ENCODE peak calls at places on chromosomes 16 and 17, in eight cellular contexts. One of them, this sample, is unnamed. For H3K4me1, the result is how much of the 10 kb centered on the place peaks cover.

GRCh38 chr17:59761385-59762021 is 54.0 kb downstream of the VMP1 start:
- DNase-seq in sigmoid colon: no peak
- DNase-seq in stomach: no peak
- DNase-seq in lower lobe of right lung: no peak
- DNase-seq in adipocyte: peak
- DNase-seq in pancreas: no peak
- DNase-seq in GM23248: peak
- DNase-seq in neuronal stem cell: peak
- DNase-seq in this sample: no peak

GRCh38 chr17:7486181-7486580 is 2.0 kb downstream of the POLR2A start:
- DNase-seq in sigmoid colon: no peak
- DNase-seq in GM23248: peak
- DNase-seq in neuronal stem cell: no peak
- DNase-seq in lower lobe of right lung: no peak
- DNase-seq in stomach: no peak
- DNase-seq in pancreas: no peak
- DNase-seq in adipocyte: peak
- DNase-seq in this sample: no peak

GRCh38 chr16:67115649-67116048 is 5.9 kb downstream of the PHAF1 start:
- DNase-seq in stomach: no peak
- DNase-seq in pancreas: no peak
- DNase-seq in sigmoid colon: peak
- DNase-seq in adipocyte: peak
- DNase-seq in neuronal stem cell: no peak
- DNase-seq in GM23248: peak
- DNase-seq in lower lobe of right lung: no peak
- DNase-seq in this sample: no peak

GRCh38 chr17:7835818-7836595 is 2.0 kb downstream of the KDM6B start:
- DNase-seq in adipocyte: peak
- DNase-seq in GM23248: peak
- DNase-seq in pancreas: peak
- DNase-seq in stomach: peak
- DNase-seq in lower lobe of right lung: peak
- DNase-seq in neuronal stem cell: no peak
- DNase-seq in sigmoid colon: peak
- DNase-seq in this sample: peak

GRCh38 chr16:31868701-31869167 is 4.9 kb upstream of the ZNF267 start:
- DNase-seq in lower lobe of right lung: peak
- DNase-seq in sigmoid colon: peak
- DNase-seq in neuronal stem cell: peak
- DNase-seq in pancreas: peak
- DNase-seq in GM23248: peak
- DNase-seq in adipocyte: peak
- DNase-seq in stomach: peak
- DNase-seq in this sample: peak

GRCh38 chr17:43611230-43611969 is 50.3 kb downstream of the MEOX1 start:
- DNase-seq in sigmoid colon: no peak
- DNase-seq in stomach: no peak
- DNase-seq in neuronal stem cell: no peak
- DNase-seq in GM23248: no peak
- DNase-seq in lower lobe of right lung: no peak
- DNase-seq in pancreas: no peak
- DNase-seq in adipocyte: no peak
- DNase-seq in this sample: no peak

GRCh38 chr16:67874147-67874771 is 1.4 kb downstream of the EDC4 start:
- DNase-seq in lower lobe of right lung: no peak
- DNase-seq in adipocyte: no peak
- DNase-seq in sigmoid colon: no peak
- DNase-seq in GM23248: peak
- DNase-seq in neuronal stem cell: no peak
- DNase-seq in pancreas: no peak
- DNase-seq in stomach: no peak
- DNase-seq in this sample: no peak

GRCh38 chr16:19330801-19331484 is 45.4 kb downstream of the CLEC19A start:
- DNase-seq in lower lobe of right lung: no peak
- DNase-seq in neuronal stem cell: no peak
- DNase-seq in sigmoid colon: no peak
- DNase-seq in GM23248: peak
- DNase-seq in adipocyte: peak
- DNase-seq in stomach: peak
- DNase-seq in pancreas: no peak
- DNase-seq in this sample: peak

GRCh38 chr16:24652803-24653202 is 76.6 kb upstream of the TNRC6A start:
- DNase-seq in adipocyte: peak
- DNase-seq in GM23248: no peak
- DNase-seq in pancreas: no peak
- DNase-seq in sigmoid colon: no peak
- DNase-seq in lower lobe of right lung: no peak
- DNase-seq in stomach: no peak
- DNase-seq in neuronal stem cell: no peak
- DNase-seq in this sample: no peak

GRCh38 chr17:1762233-1762905 is 509 bp downstream of the SERPINF1 start:
- DNase-seq in pancreas: peak
- DNase-seq in GM23248: peak
- DNase-seq in adipocyte: peak
- DNase-seq in stomach: no peak
- DNase-seq in sigmoid colon: peak
- DNase-seq in neuronal stem cell: no peak
- DNase-seq in lower lobe of right lung: no peak
- DNase-seq in this sample: no peak

GRCh38 chr17:39921323-39921722 is 2.9 kb upstream of the GSDMB start:
- DNase-seq in sigmoid colon: no peak
- DNase-seq in pancreas: no peak
- DNase-seq in GM23248: no peak
- DNase-seq in stomach: no peak
- DNase-seq in neuronal stem cell: no peak
- DNase-seq in adipocyte: no peak
- DNase-seq in lower lobe of right lung: no peak
- DNase-seq in this sample: no peak

DNA sequence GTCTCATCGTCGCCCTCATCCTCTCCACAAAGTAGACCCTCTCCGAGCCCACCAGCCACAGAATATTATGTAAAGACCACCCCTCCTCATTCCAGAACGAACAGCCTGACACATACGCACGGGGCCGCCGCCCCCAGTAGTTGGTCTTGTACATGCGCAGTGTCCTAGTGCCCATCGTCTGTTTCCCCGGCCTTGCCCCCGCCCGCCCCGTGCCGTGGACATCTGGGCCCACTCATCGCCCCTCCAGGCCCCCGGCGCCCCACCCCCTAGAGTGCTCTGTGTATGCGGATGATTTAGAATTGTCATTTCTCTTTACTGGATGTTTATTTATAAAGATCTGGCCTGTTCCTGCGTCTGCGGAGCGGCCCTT is 475 bp upstream of the AMDHD2 start:
- DNase-seq in sigmoid colon: peak
- DNase-seq in lower lobe of right lung: no peak
- DNase-seq in pancreas: peak
- DNase-seq in GM23248: no peak
- DNase-seq in adipocyte: no peak
- DNase-seq in stomach: no peak
- DNase-seq in neuronal stem cell: no peak
- DNase-seq in this sample: no peak
- H3K4me1 ChIP-seq in sigmoid colon: half or more
- H3K4me1 ChIP-seq in lower lobe of right lung: half or more
- H3K4me1 ChIP-seq in pancreas: under half
- H3K4me1 ChIP-seq in GM23248: under half
- H3K4me1 ChIP-seq in adipocyte: half or more
- H3K4me1 ChIP-seq in stomach: half or more
- H3K4me1 ChIP-seq in neuronal stem cell: under half
- H3K4me1 ChIP-seq in this sample: half or more

GRCh38 chr17:16443390-16444257 is 28.3 kb downstream of the TRPV2 start:
- DNase-seq in sigmoid colon: no peak
- DNase-seq in stomach: no peak
- DNase-seq in neuronal stem cell: no peak
- DNase-seq in pancreas: no peak
- DNase-seq in GM23248: no peak
- DNase-seq in lower lobe of right lung: no peak
- DNase-seq in adipocyte: no peak
- DNase-seq in this sample: no peak

GRCh38 chr17:16444258-16444886 is 29.0 kb downstream of the TRPV2 start:
- DNase-seq in adipocyte: no peak
- DNase-seq in lower lobe of right lung: no peak
- DNase-seq in pancreas: peak
- DNase-seq in stomach: peak
- DNase-seq in neuronal stem cell: no peak
- DNase-seq in sigmoid colon: no peak
- DNase-seq in GM23248: no peak
- DNase-seq in this sample: no peak

GRCh38 chr17:16440814-16441629 is 25.7 kb downstream of the TRPV2 start:
- DNase-seq in stomach: no peak
- DNase-seq in lower lobe of right lung: no peak
- DNase-seq in GM23248: peak
- DNase-seq in sigmoid colon: no peak
- DNase-seq in neuronal stem cell: no peak
- DNase-seq in pancreas: no peak
- DNase-seq in adipocyte: peak
- DNase-seq in this sample: no peak

GRCh38 chr17:16442141-16442540 is 26.8 kb downstream of the TRPV2 start:
- DNase-seq in stomach: no peak
- DNase-seq in neuronal stem cell: no peak
- DNase-seq in lower lobe of right lung: no peak
- DNase-seq in sigmoid colon: no peak
- DNase-seq in GM23248: no peak
- DNase-seq in adipocyte: peak
- DNase-seq in pancreas: no peak
- DNase-seq in this sample: no peak

GRCh38 chr17:16442594-16443389 is 27.4 kb downstream of the TRPV2 start:
- DNase-seq in GM23248: no peak
- DNase-seq in pancreas: no peak
- DNase-seq in lower lobe of right lung: no peak
- DNase-seq in adipocyte: no peak
- DNase-seq in stomach: no peak
- DNase-seq in sigmoid colon: no peak
- DNase-seq in neuronal stem cell: no peak
- DNase-seq in this sample: no peak
- H3K4me1 ChIP-seq in GM23248: under half
- H3K4me1 ChIP-seq in pancreas: under half
- H3K4me1 ChIP-seq in lower lobe of right lung: under half
- H3K4me1 ChIP-seq in adipocyte: half or more
- H3K4me1 ChIP-seq in stomach: half or more
- H3K4me1 ChIP-seq in sigmoid colon: under half
- H3K4me1 ChIP-seq in neuronal stem cell: under half
- H3K4me1 ChIP-seq in this sample: under half

DNA sequence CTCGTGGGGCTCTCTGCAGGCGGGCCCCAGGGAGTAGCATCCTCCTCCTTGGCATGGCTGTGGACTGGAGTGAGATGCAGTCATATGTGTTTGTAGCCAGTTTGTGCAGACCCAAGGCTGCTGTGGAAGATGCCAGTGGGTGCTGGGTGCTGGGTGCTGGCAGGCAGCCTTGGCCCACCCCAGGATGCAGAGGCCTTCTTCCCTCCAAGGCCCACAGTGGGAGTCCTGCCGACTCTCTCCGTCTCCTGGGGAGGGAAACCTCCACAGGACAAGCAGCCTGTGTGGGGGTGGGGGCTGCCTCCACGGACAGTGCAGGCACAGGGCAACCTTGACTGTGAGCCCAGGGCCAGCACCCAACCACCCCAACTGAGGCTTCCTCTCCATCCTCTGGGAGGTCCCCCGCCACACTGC is 13.8 kb upstream of the TMEM92 start:
- DNase-seq in neuronal stem cell: no peak
- DNase-seq in adipocyte: no peak
- DNase-seq in sigmoid colon: no peak
- DNase-seq in pancreas: no peak
- DNase-seq in lower lobe of right lung: peak
- DNase-seq in GM23248: no peak
- DNase-seq in stomach: no peak
- DNase-seq in this sample: no peak
- H3K4me1 ChIP-seq in neuronal stem cell: under half
- H3K4me1 ChIP-seq in adipocyte: half or more
- H3K4me1 ChIP-seq in sigmoid colon: half or more
- H3K4me1 ChIP-seq in pancreas: under half
- H3K4me1 ChIP-seq in lower lobe of right lung: under half
- H3K4me1 ChIP-seq in GM23248: under half
- H3K4me1 ChIP-seq in stomach: under half
- H3K4me1 ChIP-seq in this sample: under half

GRCh38 chr16:55324491-55325447 is 766 bp downstream of the IRX6 start:
- DNase-seq in pancreas: no peak
- DNase-seq in neuronal stem cell: no peak
- DNase-seq in sigmoid colon: no peak
- DNase-seq in lower lobe of right lung: no peak
- DNase-seq in GM23248: peak
- DNase-seq in stomach: no peak
- DNase-seq in adipocyte: no peak
- DNase-seq in this sample: no peak

GRCh38 chr16:55325458-55326109 is 1.6 kb downstream of the IRX6 start:
- DNase-seq in stomach: no peak
- DNase-seq in lower lobe of right lung: no peak
- DNase-seq in neuronal stem cell: no peak
- DNase-seq in sigmoid colon: no peak
- DNase-seq in adipocyte: no peak
- DNase-seq in pancreas: no peak
- DNase-seq in GM23248: no peak
- DNase-seq in this sample: no peak

GRCh38 chr16:55326261-55326802 is 2.3 kb downstream of the IRX6 start:
- DNase-seq in lower lobe of right lung: no peak
- DNase-seq in GM23248: no peak
- DNase-seq in pancreas: no peak
- DNase-seq in neuronal stem cell: no peak
- DNase-seq in sigmoid colon: no peak
- DNase-seq in adipocyte: no peak
- DNase-seq in stomach: no peak
- DNase-seq in this sample: no peak

GRCh38 chr16:55322327-55322726 is 1.7 kb upstream of the IRX6 start:
- DNase-seq in stomach: no peak
- DNase-seq in adipocyte: no peak
- DNase-seq in sigmoid colon: no peak
- DNase-seq in lower lobe of right lung: no peak
- DNase-seq in GM23248: no peak
- DNase-seq in pancreas: no peak
- DNase-seq in neuronal stem cell: no peak
- DNase-seq in this sample: no peak

DNA sequence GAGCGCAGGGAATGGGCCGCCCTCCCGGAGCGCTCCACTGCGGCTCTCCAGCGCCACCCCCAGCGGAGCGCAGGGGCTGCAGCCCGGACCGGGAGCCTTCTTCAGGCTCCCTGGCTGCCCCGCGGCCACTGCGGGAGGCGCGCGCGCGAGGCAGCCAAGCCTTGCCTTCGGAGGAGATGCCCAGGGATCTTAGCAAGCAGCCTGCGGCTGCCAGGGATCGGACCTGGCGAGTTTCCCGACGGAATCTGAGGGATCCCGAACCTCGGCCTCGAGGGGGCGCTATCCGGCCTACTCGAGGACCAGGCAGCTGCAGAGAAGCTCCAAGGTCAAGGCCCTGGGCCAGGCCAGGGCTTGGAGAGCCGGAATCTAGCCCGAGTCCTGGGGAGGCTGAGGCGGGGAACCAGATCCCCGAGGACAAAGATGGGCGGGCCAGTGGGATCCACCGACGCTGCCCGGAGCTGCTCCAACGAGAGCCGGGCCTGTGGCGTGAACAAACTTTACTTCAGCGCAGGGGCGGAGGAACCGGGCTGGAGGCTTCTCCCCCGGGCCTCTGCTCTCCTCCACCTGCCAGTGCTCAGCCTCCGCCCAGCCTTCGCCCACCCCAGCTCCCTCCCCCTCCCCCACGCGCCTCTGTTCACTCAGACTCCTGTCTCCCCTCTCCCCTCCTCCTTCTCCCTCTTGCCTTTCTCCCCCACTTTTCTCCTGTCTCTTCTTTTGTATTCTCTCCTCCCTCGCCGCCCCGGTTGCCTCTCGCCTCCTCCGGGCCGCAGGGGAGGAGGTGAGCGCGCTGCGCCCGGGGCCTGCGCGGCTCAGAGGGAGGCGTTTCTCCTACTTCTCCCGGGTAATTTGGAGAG is at the start of gene IRX6:
- DNase-seq in lower lobe of right lung: peak
- DNase-seq in adipocyte: no peak
- DNase-seq in neuronal stem cell: peak
- DNase-seq in sigmoid colon: no peak
- DNase-seq in GM23248: peak
- DNase-seq in pancreas: no peak
- DNase-seq in stomach: no peak
- DNase-seq in this sample: peak
- H3K4me1 ChIP-seq in lower lobe of right lung: under half
- H3K4me1 ChIP-seq in adipocyte: under half
- H3K4me1 ChIP-seq in neuronal stem cell: under half
- H3K4me1 ChIP-seq in sigmoid colon: under half
- H3K4me1 ChIP-seq in GM23248: under half
- H3K4me1 ChIP-seq in pancreas: under half
- H3K4me1 ChIP-seq in stomach: under half
- H3K4me1 ChIP-seq in this sample: under half

This sample was measured in adrenal gland.